ENCODE peak calls at places on chromosome 1, in eight cellular contexts. N is MM.1S, F is brain microvascular endothelial cell, L is tibial artery, M is HepG2, R is nephron progenitor cell, O is endothelial cell, A is activated B cell treated with CpG ODN at 0.5 μM for 24 hours. Q is an unnamed sample.

GRCh38 chr1:109658533-109659051 is 2.7 kb downstream of the GSTM4 start:
- DNase-seq in R (no peak), F (no peak), L (no peak), O (no peak), M (no peak), A (no peak), N (no peak), Q (no peak)

GRCh38 chr1:226690460-226690982 is 48.6 kb downstream of the ITPKB start:
- DNase-seq in M (no peak), L (no peak), O (no peak), A (no peak), R (no peak), N (no peak), F (no peak), Q (no peak)

GRCh38 chr1:145805057-145805456 is 18.8 kb downstream of the RNF115 start:
- DNase-seq in M (no peak), N (no peak), L (no peak), F (no peak), R (no peak), A (no peak), O (no peak), Q (no peak)

GRCh38 chr1:1084372-1085170 is 10.5 kb upstream of the RNF223 start:
- DNase-seq in O (peak; percentile 7), F (no peak), L (peak; percentile 12), A (no peak), N (no peak), M (no peak), R (no peak), Q (peak; percentile 24)

GRCh38 chr1:13965770-13966398 is 265.9 kb downstream of the PRDM2 start:
- DNase-seq in R (peak; percentile 70), N (peak; percentile 66), A (no peak), M (peak; percentile 23), O (peak; percentile 72), L (no peak), F (peak; percentile 32), Q (peak; percentile 74)

GRCh38 chr1:90753556-90753955 is 36.5 kb upstream of the BARHL2 start:
- DNase-seq in L (no peak), N (no peak), F (no peak), R (no peak), A (no peak), O (no peak), M (no peak), Q (no peak)

GRCh38 chr1:10280442-10281350 is 70.3 kb downstream of the KIF1B start:
- DNase-seq in O (no peak), R (no peak), M (no peak), N (no peak), L (no peak), F (no peak), A (no peak), Q (no peak)

GRCh38 chr1:89378001-89378400 is 14.1 kb downstream of the GBP6 start:
- DNase-seq in M (no peak), F (no peak), R (no peak), A (no peak), N (no peak), L (no peak), O (no peak), Q (no peak)

GRCh38 chr1:202643397-202644218 is 66.6 kb downstream of the SYT2 start:
- DNase-seq in L (no peak), A (no peak), M (no peak), R (peak; percentile 57), N (no peak), O (no peak), F (no peak), Q (peak; percentile 50)

GRCh38 chr1:166840309-166841302 is 1.3 kb downstream of the POGK start:
- DNase-seq in L (no peak), F (peak; percentile 33), M (no peak), O (no peak), N (no peak), R (no peak), A (no peak), Q (no peak)

GRCh38 chr1:154812911-154813816 is 56.9 kb downstream of the KCNN3 start:
- DNase-seq in M (no peak), L (no peak), R (peak; percentile 42), N (no peak), O (no peak), A (no peak), F (peak; percentile 56), Q (no peak)

GRCh38 chr1:40612345-40612831 is 53.1 kb downstream of the RIMS3 start:
- DNase-seq in O (peak; percentile 73), A (peak; percentile 27), N (peak; percentile 72), R (peak; percentile 77), F (peak; percentile 56), L (peak; percentile 68), M (peak; percentile 55), Q (peak; percentile 72)

GRCh38 chr1:79323240-79324025 is 316.9 kb upstream of the ADGRL4 start:
- DNase-seq in L (no peak), M (no peak), A (no peak), N (no peak), R (no peak), F (peak; percentile 78), O (no peak), Q (no peak)

GRCh38 chr1:228754646-228755268 is 19.5 kb downstream of the RHOU start:
- DNase-seq in M (no peak), L (no peak), A (no peak), R (no peak), F (no peak), N (no peak), O (no peak), Q (no peak)

GRCh38 chr1:19606817-19607706 is 37.0 kb upstream of the NBL1 start:
- DNase-seq in L (no peak), F (no peak), N (no peak), A (no peak), M (no peak), R (no peak), O (no peak), Q (no peak)

GRCh38 chr1:180041587-180041986 is 87.0 kb downstream of the CEP350 start:
- DNase-seq in A (no peak), O (no peak), R (no peak), M (no peak), N (no peak), L (no peak), F (no peak), Q (no peak)

GRCh38 chr1:227938276-227938675 is 9.5 kb downstream of the WNT9A start:
- DNase-seq in M (no peak), F (no peak), N (no peak), R (no peak), L (no peak), A (no peak), O (no peak), Q (no peak)

GRCh38 chr1:53672785-53673184 is 66.2 kb downstream of the GLIS1 start:
- DNase-seq in A (no peak), O (no peak), R (no peak), L (no peak), M (no peak), F (no peak), N (no peak), Q (no peak)

GRCh38 chr1:76668046-76668445 is 199.2 kb upstream of the ST6GALNAC5 start:
- DNase-seq in R (peak; percentile 43), L (no peak), O (no peak), M (no peak), F (no peak), N (no peak), A (no peak), Q (no peak)

GRCh38 chr1:188317894-188318293 is 1489.1 kb downstream of the PLA2G4A start:
- DNase-seq in M (no peak), F (no peak), A (no peak), R (no peak), N (no peak), L (no peak), O (no peak), Q (no peak)

GRCh38 chr1:96703186-96703585 is 18.4 kb upstream of the PTBP2 start:
- DNase-seq in M (no peak), F (peak; percentile 31), L (no peak), O (no peak), R (no peak), N (no peak), A (no peak), Q (no peak)

GRCh38 chr1:7535016-7535415 is 236.1 kb upstream of the VAMP3 start:
- DNase-seq in L (no peak), M (no peak), F (no peak), R (no peak), O (no peak), N (no peak), A (no peak), Q (no peak)

GRCh38 chr1:92502247-92502646 is 15.5 kb upstream of the GFI1 start:
- DNase-seq in N (peak; percentile 75), O (no peak), L (no peak), F (peak; percentile 54), M (no peak), A (no peak), R (no peak), Q (no peak)

DNA sequence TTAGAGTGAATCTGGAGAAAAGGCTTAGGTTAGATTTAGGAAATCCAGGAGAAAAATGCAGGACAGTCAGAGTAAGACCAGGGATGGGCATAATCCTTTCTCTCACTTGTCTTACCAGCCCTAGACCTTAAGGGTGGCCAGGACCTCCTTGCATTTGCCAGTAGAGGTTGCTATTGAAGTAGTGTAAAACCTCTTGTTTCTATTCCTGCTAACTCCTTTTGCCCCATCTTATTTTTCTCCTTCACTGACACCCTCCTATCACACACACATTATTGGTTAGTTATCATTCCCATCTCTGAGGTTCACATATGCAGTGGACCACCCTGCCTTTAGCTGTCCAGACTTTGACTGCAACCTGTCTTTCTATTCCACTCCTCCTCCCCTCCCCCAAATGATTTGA is 75.0 kb upstream of the MACF1 start:
- DNase-seq in R (no peak), M (no peak), F (no peak), A (no peak), L (no peak), N (peak; percentile 29), O (no peak), Q (no peak)
- TF ChIP-seq CTCF in R (no peak), M (peak; percentile 20), F (peak; percentile 57), A (no peak), L (no peak), N (peak; percentile 30), O (no peak), Q (no peak)

DNA sequence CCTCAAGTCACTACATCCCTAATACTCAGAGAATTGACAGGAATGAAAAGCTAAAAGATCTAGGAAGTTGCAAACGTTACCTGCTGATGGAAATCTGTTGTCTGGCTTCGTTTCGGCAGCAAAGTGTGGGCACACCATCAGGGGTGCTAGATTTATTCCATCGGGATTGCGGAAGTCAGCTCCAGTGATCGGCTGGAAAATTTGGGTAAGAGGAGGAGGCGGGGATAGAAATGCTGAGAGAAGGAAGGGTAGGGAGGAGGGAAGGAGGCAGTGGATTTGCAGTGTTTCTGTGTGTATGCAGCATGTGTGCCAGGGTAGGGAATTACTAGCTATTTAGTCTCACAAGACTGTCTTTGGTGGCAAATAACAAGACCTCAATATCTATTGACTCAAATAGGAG is at the start of gene CTSK:
- DNase-seq in R (no peak), N (no peak), O (no peak), A (no peak), M (no peak), L (peak; percentile 55), F (no peak), Q (no peak)
- TF ChIP-seq CTCF in R (no peak), N (no peak), O (no peak), A (no peak), M (no peak), L (no peak), F (no peak), Q (no peak)

GRCh38 chr1:16719571-16720402 is 20.5 kb upstream of the RNU1-4 start:
- DNase-seq in F (no peak), R (no peak), A (no peak), N (no peak), M (no peak), O (peak; percentile 3), L (no peak), Q (no peak)
- TF ChIP-seq CTCF in F (no peak), R (no peak), A (no peak), N (no peak), M (no peak), O (no peak), L (no peak), Q (no peak)

GRCh38 chr1:16367258-16367967 is 371 bp downstream of the SZRD1 start:
- DNase-seq in R (peak; percentile 78), M (peak; percentile 45), F (peak; percentile 77), N (peak; percentile 92), L (peak; percentile 88), O (peak; percentile 69), A (peak; percentile 84), Q (peak; percentile 67)
- TF ChIP-seq CTCF in R (no peak), M (peak; percentile 38), F (peak; percentile 1), N (no peak), L (no peak), O (no peak), A (no peak), Q (no peak)

Q was measured in glutamatergic neuron.